ENCODE peak calls at places on chromosomes 13 and 19, in nine cellular contexts. N is NCI-H69; K is HEK293T; T is MCF 10A; S is fibroblast of mammary gland; J is progenitor cell of endocrine pancreas; L is activated CD4-positive, CD25-positive, alpha-beta regulatory T cell; X is stimulated activated CD4-positive, alpha-beta T cell treated with anti-CD3 and anti-CD28 coated beads, Interleukin-1b, Interleukin-23, amount 100 ng/mL, for 4 hours; E is HT1080. U is an unnamed sample.

GRCh38 chr19:50465986-50466771 is 10.1 kb upstream of the EMC10 start:
- DNase-seq in E (no peak), S (no peak), L (no peak), N (peak; percentile 77), K (peak; percentile 52), T (no peak), X (no peak), J (peak; percentile 22), U (peak; percentile 48)

GRCh38 chr13:98889419-98890079 is 88.3 kb downstream of the DOCK9 start:
- DNase-seq in E (peak; percentile 50), J (no peak), L (no peak), S (no peak), K (no peak), X (no peak), T (no peak), N (peak; percentile 65), U (no peak)

GRCh38 chr19:34513767-34514166 is 32.2 kb downstream of the WTIP start:
- DNase-seq in E (no peak), S (no peak), N (no peak), J (no peak), K (no peak), X (no peak), T (no peak), L (no peak), U (no peak)

GRCh38 chr19:13460045-13460444 is 46.2 kb downstream of the CACNA1A start:
- DNase-seq in E (no peak), X (no peak), T (no peak), J (no peak), K (no peak), S (no peak), L (no peak), N (peak; percentile 37), U (no peak)

GRCh38 chr13:111846396-111847174 is 220.4 kb upstream of the SOX1 start:
- DNase-seq in X (no peak), N (peak; percentile 98), E (no peak), S (no peak), K (no peak), T (no peak), L (no peak), J (no peak), U (no peak)

GRCh38 chr13:74839656-74840055 is 642.3 kb downstream of the TBC1D4 start:
- DNase-seq in E (peak; percentile 39), K (no peak), J (no peak), S (peak; percentile 83), N (no peak), L (no peak), X (no peak), T (peak; percentile 17), U (no peak)

GRCh38 chr13:53953205-53953604 is 924.6 kb downstream of the OLFM4 start:
- DNase-seq in S (no peak), N (peak; percentile 8), X (no peak), E (no peak), T (no peak), L (no peak), J (no peak), K (no peak), U (peak; percentile 6)

GRCh38 chr19:7947939-7948338 is 4.5 kb upstream of the TIMM44 start:
- DNase-seq in T (peak; percentile 40), J (no peak), S (peak; percentile 28), E (peak; percentile 27), X (no peak), K (no peak), N (no peak), L (no peak), U (no peak)

GRCh38 chr19:43780706-43781525 is at the start of gene KCNN4:
- DNase-seq in S (peak; percentile 87), N (peak; percentile 19), J (no peak), K (no peak), X (peak; percentile 64), E (peak; percentile 92), T (peak; percentile 78), L (peak; percentile 51), U (no peak)

GRCh38 chr13:50081106-50081898 is 66.1 kb downstream of the KCNRG start:
- DNase-seq in S (no peak), K (peak; percentile 30), E (no peak), X (peak; percentile 45), N (peak; percentile 80), T (peak; percentile 61), L (peak; percentile 30), J (peak; percentile 48), U (no peak)

GRCh38 chr13:29099781-29100406 is 279.8 kb downstream of the MTUS2 start:
- DNase-seq in K (no peak), J (no peak), T (no peak), N (no peak), X (no peak), L (no peak), E (no peak), S (no peak), U (no peak)

GRCh38 chr19:13119654-13120053 is 1.6 kb downstream of the NACC1 start:
- DNase-seq in L (no peak), T (no peak), S (peak; percentile 60), E (no peak), N (no peak), K (no peak), J (no peak), X (no peak), U (no peak)

GRCh38 chr13:72437458-72437857 is 290.0 kb downstream of the MZT1 start:
- DNase-seq in L (no peak), K (no peak), N (no peak), T (no peak), X (no peak), J (no peak), S (peak; percentile 44), E (peak; percentile 74), U (no peak)

GRCh38 chr19:35718345-35719041 is 690 bp downstream of the KMT2B start:
- DNase-seq in K (peak; percentile 30), L (peak; percentile 28), X (peak; percentile 52), N (peak; percentile 45), J (no peak), S (no peak), E (no peak), T (peak; percentile 24), U (no peak)

GRCh38 chr19:5651361-5651760 is 28.5 kb downstream of the SAFB start:
- DNase-seq in T (no peak), S (no peak), E (no peak), J (no peak), N (no peak), L (no peak), K (no peak), X (no peak), U (no peak)

GRCh38 chr19:54561840-54562239 is 11.8 kb upstream of the LILRA2 start:
- DNase-seq in N (peak; percentile 10), L (no peak), T (no peak), J (no peak), X (no peak), E (peak; percentile 51), S (no peak), K (no peak), U (no peak)

GRCh38 chr13:36710396-36710795 is 36.6 kb downstream of the SERTM1 start:
- DNase-seq in T (no peak), J (no peak), K (no peak), E (no peak), L (no peak), S (no peak), X (no peak), N (no peak), U (no peak)

GRCh38 chr19:30288957-30289735 is 83.0 kb upstream of the ZNF536 start:
- DNase-seq in X (no peak), J (no peak), L (no peak), T (no peak), S (no peak), K (no peak), N (no peak), E (no peak), U (no peak)

GRCh38 chr19:18469245-18470107 is 31.5 kb upstream of the ISYNA1 start:
- DNase-seq in N (peak; percentile 58), J (peak; percentile 59), X (peak; percentile 58), L (peak; percentile 35), T (peak; percentile 57), K (peak; percentile 84), E (peak; percentile 53), S (peak; percentile 75), U (peak; percentile 57)

GRCh38 chr13:41107584-41108014 is 25.0 kb downstream of the KBTBD6 start:
- DNase-seq in J (peak; percentile 12), N (no peak), L (no peak), E (no peak), T (no peak), X (no peak), S (no peak), K (no peak), U (peak; percentile 57)

GRCh38 chr13:97353927-97354326 is 80.0 kb upstream of the RAP2A start:
- DNase-seq in S (peak; percentile 28), J (no peak), L (no peak), T (no peak), E (peak; percentile 67), N (no peak), X (no peak), K (no peak), U (no peak)

GRCh38 chr19:33622505-33622808 is 704 bp downstream of the CHST8 start:
- DNase-seq in N (peak; percentile 19), L (no peak), X (no peak), S (no peak), J (no peak), K (peak; percentile 52), E (no peak), T (no peak), U (peak; percentile 26)

GRCh38 chr13:27183561-27184147 is 12.0 kb upstream of the USP12 start:
- DNase-seq in S (peak; percentile 87), N (no peak), J (no peak), X (no peak), E (no peak), K (no peak), L (no peak), T (peak; percentile 36), U (no peak)

GRCh38 chr13:78341032-78341431 is 262.3 kb downstream of the POU4F1 start:
- DNase-seq in T (no peak), N (no peak), J (no peak), E (peak; percentile 48), S (no peak), X (no peak), L (no peak), K (no peak), U (no peak)

U was measured in SK-N-DZ.